ENCODE peak calls at places on chromosomes 1 and 21, in five cellular contexts. C is NCI-H1105 treated with DMSO at 0.1 percent for 48 hours; F is Caco-2; O is Right ventricle myocardium superior; I is central memory CD8-positive, alpha-beta T cell. W is an unnamed sample.

GRCh38 chr1:174938306-174939000 is 61.3 kb upstream of the CACYBP start:
- DNase-seq in O (no peak), C (no peak), F (no peak), I (no peak), W (peak)

GRCh38 chr1:229784834-229785233 is 158.8 kb downstream of the URB2 start:
- DNase-seq in C (no peak), I (no peak), F (no peak), O (no peak), W (no peak)

GRCh38 chr1:201903135-201903534 is 14.4 kb downstream of the SHISA4 start:
- DNase-seq in I (no peak), F (no peak), C (no peak), O (no peak), W (no peak)

GRCh38 chr1:220879090-220879508 is at the start of gene HLX:
- DNase-seq in C (no peak), O (peak), I (no peak), F (peak), W (peak)

GRCh38 chr21:33157303-33157702 is 72.4 kb upstream of the IFNAR2 start:
- DNase-seq in I (no peak), F (peak), O (no peak), C (no peak), W (no peak)

GRCh38 chr1:235207202-235207565 is 46.1 kb upstream of the RBM34 start:
- DNase-seq in C (no peak), O (no peak), F (no peak), I (no peak), W (no peak)

GRCh38 chr1:234149217-234149616 is 224.0 kb upstream of the COA6 start:
- DNase-seq in F (no peak), O (no peak), I (no peak), C (no peak), W (no peak)

GRCh38 chr1:18241932-18242331 is 134.3 kb downstream of the IGSF21 start:
- DNase-seq in F (no peak), O (no peak), I (no peak), C (no peak), W (peak)

GRCh38 chr1:94925561-94926364 is 1.1 kb downstream of the CNN3 start:
- DNase-seq in C (peak), I (no peak), F (peak), O (peak), W (peak)

GRCh38 chr21:44793269-44794030 is 8.2 kb downstream of the UBE2G2 start:
- DNase-seq in F (peak), O (peak), I (peak), C (peak), W (peak)

GRCh38 chr1:230976825-230977747 is 1.6 kb downstream of the TTC13 start:
- DNase-seq in C (no peak), F (no peak), I (peak), O (no peak), W (no peak)

GRCh38 chr21:42925114-42925907 is at the start of gene ERVH48-1:
- DNase-seq in C (no peak), F (peak), I (no peak), O (no peak), W (no peak)

GRCh38 chr1:181396171-181396670 is 87.1 kb upstream of the CACNA1E start:
- DNase-seq in O (no peak), I (peak), C (no peak), F (no peak), W (no peak)

GRCh38 chr1:180270767-180271639 is 40.9 kb downstream of the LHX4 start:
- DNase-seq in I (no peak), O (peak), C (no peak), F (no peak), W (no peak)

GRCh38 chr1:119141020-119141424 is 569 bp upstream of the WARS2 start:
- DNase-seq in C (no peak), O (peak), I (peak), F (peak), W (peak)

GRCh38 chr21:32753818-32754610 is 17.5 kb downstream of the PAXBP1 start:
- DNase-seq in O (no peak), C (no peak), F (no peak), I (no peak), W (peak)